ENCODE peak calls at places on chromosomes 2 and 18, in ten cellular contexts. One of them, this sample, is unnamed.

GRCh38 chr2:19120941-19121750 is 237.3 kb downstream of the OSR1 start:
- DNase-seq in stimulated activated naive CD4-positive, alpha-beta T cell: no peak
- DNase-seq in fibroblast of lung: peak
- DNase-seq in M059J: peak
- DNase-seq in RWPE1: peak
- DNase-seq in fibroblast of the conjunctiva: peak
- DNase-seq in AG10803: peak
- DNase-seq in brain microvascular endothelial cell: peak
- DNase-seq in amniotic stem cell: peak
- DNase-seq in hippocampal formation: peak
- DNase-seq in this sample: no peak

GRCh38 chr18:9594782-9595181 is 19.6 kb downstream of the PPP4R1 start:
- DNase-seq in stimulated activated naive CD4-positive, alpha-beta T cell: no peak
- DNase-seq in RWPE1: peak
- DNase-seq in amniotic stem cell: no peak
- DNase-seq in fibroblast of the conjunctiva: no peak
- DNase-seq in AG10803: no peak
- DNase-seq in hippocampal formation: no peak
- DNase-seq in fibroblast of lung: peak
- DNase-seq in brain microvascular endothelial cell: no peak
- DNase-seq in M059J: peak
- DNase-seq in this sample: no peak

GRCh38 chr18:52237551-52237950 is 102.4 kb upstream of the DCC start:
- DNase-seq in fibroblast of the conjunctiva: no peak
- DNase-seq in brain microvascular endothelial cell: no peak
- DNase-seq in M059J: no peak
- DNase-seq in amniotic stem cell: no peak
- DNase-seq in hippocampal formation: no peak
- DNase-seq in AG10803: peak
- DNase-seq in fibroblast of lung: peak
- DNase-seq in stimulated activated naive CD4-positive, alpha-beta T cell: no peak
- DNase-seq in RWPE1: peak
- DNase-seq in this sample: no peak

GRCh38 chr18:24731158-24731557 is 270.7 kb downstream of the HRH4 start:
- DNase-seq in M059J: peak
- DNase-seq in fibroblast of the conjunctiva: no peak
- DNase-seq in hippocampal formation: no peak
- DNase-seq in stimulated activated naive CD4-positive, alpha-beta T cell: no peak
- DNase-seq in brain microvascular endothelial cell: no peak
- DNase-seq in amniotic stem cell: no peak
- DNase-seq in fibroblast of lung: no peak
- DNase-seq in AG10803: no peak
- DNase-seq in RWPE1: no peak
- DNase-seq in this sample: no peak

GRCh38 chr2:95391641-95392310 is 10.7 kb upstream of the FAHD2A start:
- DNase-seq in fibroblast of lung: no peak
- DNase-seq in brain microvascular endothelial cell: no peak
- DNase-seq in hippocampal formation: no peak
- DNase-seq in amniotic stem cell: no peak
- DNase-seq in AG10803: no peak
- DNase-seq in RWPE1: no peak
- DNase-seq in M059J: no peak
- DNase-seq in stimulated activated naive CD4-positive, alpha-beta T cell: no peak
- DNase-seq in fibroblast of the conjunctiva: no peak
- DNase-seq in this sample: no peak

GRCh38 chr2:33166287-33166881 is 219.6 kb downstream of the LTBP1 start:
- DNase-seq in stimulated activated naive CD4-positive, alpha-beta T cell: no peak
- DNase-seq in AG10803: peak
- DNase-seq in amniotic stem cell: peak
- DNase-seq in brain microvascular endothelial cell: no peak
- DNase-seq in hippocampal formation: no peak
- DNase-seq in fibroblast of lung: peak
- DNase-seq in fibroblast of the conjunctiva: peak
- DNase-seq in M059J: peak
- DNase-seq in RWPE1: no peak
- DNase-seq in this sample: no peak

GRCh38 chr2:26612034-26612433 is 29.1 kb downstream of the CIB4 start:
- DNase-seq in fibroblast of the conjunctiva: no peak
- DNase-seq in fibroblast of lung: no peak
- DNase-seq in hippocampal formation: no peak
- DNase-seq in amniotic stem cell: no peak
- DNase-seq in RWPE1: no peak
- DNase-seq in stimulated activated naive CD4-positive, alpha-beta T cell: no peak
- DNase-seq in M059J: no peak
- DNase-seq in brain microvascular endothelial cell: no peak
- DNase-seq in AG10803: no peak
- DNase-seq in this sample: no peak

GRCh38 chr2:72770879-72771461 is 54.9 kb downstream of the EXOC6B start:
- DNase-seq in hippocampal formation: peak
- DNase-seq in M059J: peak
- DNase-seq in brain microvascular endothelial cell: peak
- DNase-seq in RWPE1: peak
- DNase-seq in fibroblast of the conjunctiva: peak
- DNase-seq in AG10803: peak
- DNase-seq in fibroblast of lung: peak
- DNase-seq in stimulated activated naive CD4-positive, alpha-beta T cell: peak
- DNase-seq in amniotic stem cell: peak
- DNase-seq in this sample: peak

GRCh38 chr2:239143858-239144712 is 256.7 kb downstream of the HDAC4 start:
- DNase-seq in AG10803: peak
- DNase-seq in amniotic stem cell: no peak
- DNase-seq in fibroblast of lung: peak
- DNase-seq in M059J: peak
- DNase-seq in stimulated activated naive CD4-positive, alpha-beta T cell: peak
- DNase-seq in fibroblast of the conjunctiva: peak
- DNase-seq in hippocampal formation: no peak
- DNase-seq in RWPE1: peak
- DNase-seq in brain microvascular endothelial cell: peak
- DNase-seq in this sample: no peak

GRCh38 chr2:180222642-180223041 is 215.5 kb upstream of the CWC22 start:
- DNase-seq in fibroblast of lung: peak
- DNase-seq in M059J: no peak
- DNase-seq in AG10803: peak
- DNase-seq in stimulated activated naive CD4-positive, alpha-beta T cell: no peak
- DNase-seq in RWPE1: peak
- DNase-seq in hippocampal formation: peak
- DNase-seq in amniotic stem cell: peak
- DNase-seq in fibroblast of the conjunctiva: peak
- DNase-seq in brain microvascular endothelial cell: peak
- DNase-seq in this sample: no peak

This sample was measured in upper lobe of left lung.